ENCODE peak calls at places on chromosomes 3 and 15, in eight cellular contexts. P, X, K, V, G, W, F and Q are unnamed samples.

GRCh38 chr15:39666671-39667070 is 85.8 kb downstream of the THBS1 start:
- DNase-seq in F (no peak), G (no peak), V (no peak), X (no peak), W (no peak), K (no peak), P (no peak), Q (no peak)

GRCh38 chr3:143442761-143443477 is 323.3 kb downstream of the CHST2 start:
- DNase-seq in K (no peak), G (no peak), P (no peak), W (no peak), V (no peak), F (no peak), X (no peak), Q (no peak)

GRCh38 chr3:159029306-159030026 is 227.6 kb downstream of the MFSD1 start:
- DNase-seq in F (no peak), W (no peak), P (no peak), G (no peak), X (no peak), K (no peak), V (no peak), Q (no peak)

GRCh38 chr3:112333386-112334334 is 704 bp downstream of the CD200 start:
- DNase-seq in G (peak), V (no peak), F (no peak), P (no peak), K (no peak), W (no peak), X (no peak), Q (no peak)

GRCh38 chr3:105598047-105598796 is 231.5 kb downstream of the ALCAM start:
- DNase-seq in K (no peak), F (no peak), W (no peak), X (peak), V (no peak), P (no peak), G (no peak), Q (no peak)

GRCh38 chr3:15647629-15648167 is 46.2 kb downstream of the BTD start:
- DNase-seq in G (no peak), K (no peak), V (no peak), X (no peak), F (no peak), P (peak), W (no peak), Q (no peak)

GRCh38 chr3:59425942-59426341 is 376.1 kb upstream of the CFAP20DC start:
- DNase-seq in W (no peak), V (no peak), K (no peak), G (no peak), P (no peak), F (no peak), X (no peak), Q (no peak)

GRCh38 chr3:8885806-8886205 is 77.5 kb downstream of the RAD18 start:
- DNase-seq in F (no peak), K (no peak), X (no peak), G (no peak), W (no peak), V (no peak), P (no peak), Q (no peak)

GRCh38 chr3:47984089-47984759 is 32.0 kb downstream of the MAP4 start:
- DNase-seq in V (no peak), G (no peak), F (no peak), P (no peak), K (no peak), X (no peak), W (no peak), Q (no peak)

GRCh38 chr3:81301230-81301629 is 460.2 kb downstream of the GBE1 start:
- DNase-seq in F (no peak), W (no peak), K (no peak), G (no peak), V (no peak), P (no peak), X (no peak), Q (no peak)

GRCh38 chr3:39990532-39990931 is 181.1 kb downstream of the MYRIP start:
- DNase-seq in F (peak), V (peak), P (peak), G (peak), X (peak), K (no peak), W (peak), Q (no peak)

GRCh38 chr15:100338971-100339444 is 2.8 kb downstream of the ADAMTS17 start:
- DNase-seq in K (peak), F (peak), X (no peak), V (peak), P (no peak), G (peak), W (peak), Q (peak)

GRCh38 chr3:176855901-176856486 is 341.3 kb downstream of the TBL1XR1 start:
- DNase-seq in V (no peak), F (no peak), W (no peak), P (no peak), G (no peak), X (no peak), K (no peak), Q (no peak)

GRCh38 chr15:84034831-84035753 is 200.5 kb upstream of the GOLGA6L4 start:
- DNase-seq in G (no peak), K (no peak), P (no peak), W (peak), V (no peak), X (no peak), F (peak), Q (no peak)

GRCh38 chr15:81779181-81779580 is 266.6 kb downstream of the MEX3B start:
- DNase-seq in X (no peak), G (no peak), K (no peak), W (no peak), F (no peak), V (no peak), P (no peak), Q (peak)

GRCh38 chr15:100651253-100651652 is 48.9 kb downstream of the ASB7 start:
- DNase-seq in V (no peak), G (no peak), F (peak), X (no peak), K (no peak), W (no peak), P (no peak), Q (no peak)

GRCh38 chr3:127572186-127572585 is 18.3 kb downstream of the TPRA1 start:
- DNase-seq in F (no peak), W (no peak), G (no peak), X (no peak), K (no peak), P (no peak), V (no peak), Q (no peak)

GRCh38 chr3:4322635-4323034 is 19.5 kb downstream of the SETMAR start:
- DNase-seq in P (no peak), V (no peak), W (peak), K (no peak), X (no peak), G (no peak), F (no peak), Q (no peak)

GRCh38 chr3:18124501-18124900 is 300.6 kb downstream of the SATB1 start:
- DNase-seq in V (no peak), K (no peak), X (no peak), P (no peak), W (no peak), G (no peak), F (no peak), Q (no peak)

GRCh38 chr3:142065932-142066331 is 83.4 kb downstream of the TFDP2 start:
- DNase-seq in G (no peak), W (no peak), P (no peak), F (no peak), X (no peak), V (no peak), K (no peak), Q (no peak)

GRCh38 chr3:12807066-12807465 is 10.6 kb downstream of the CAND2 start:
- DNase-seq in X (no peak), V (no peak), P (no peak), G (no peak), K (no peak), F (no peak), W (peak), Q (no peak)
- TF ChIP-seq POLR2AphosphoS5 in X (no peak), V (no peak), P (no peak), G (no peak), K (no peak), F (no peak), W (no peak), Q (no peak)

DNA sequence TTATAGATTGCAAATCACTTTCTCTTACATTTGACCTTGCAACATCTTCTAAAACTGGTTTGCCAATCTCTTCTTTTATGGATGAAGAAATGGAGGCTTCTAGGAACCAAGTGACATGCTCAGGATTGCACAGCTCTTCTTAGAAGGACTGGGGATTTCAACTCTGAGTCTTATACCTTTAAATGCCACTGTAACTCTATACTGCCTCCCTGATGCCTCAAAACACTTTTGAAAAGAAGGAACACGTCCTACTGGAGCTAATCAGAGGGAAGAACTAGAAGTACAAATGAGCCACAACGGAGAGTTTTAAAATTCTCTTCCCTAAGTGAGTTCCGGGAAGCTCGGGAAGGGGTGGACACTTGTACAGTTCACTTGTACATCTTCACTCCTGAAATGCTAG is 973 bp upstream of the MITF start:
- DNase-seq in G (no peak), V (no peak), X (no peak), P (no peak), K (no peak), F (no peak), W (no peak), Q (no peak)
- TF ChIP-seq POLR2AphosphoS5 in G (no peak), V (no peak), X (no peak), P (no peak), K (no peak), F (no peak), W (no peak), Q (no peak)

GRCh38 chr3:30667250-30667585 is 60.8 kb downstream of the TGFBR2 start:
- DNase-seq in P (no peak), W (no peak), K (no peak), X (no peak), V (no peak), G (no peak), F (no peak), Q (no peak)
- TF ChIP-seq POLR2AphosphoS5 in P (no peak), W (no peak), K (no peak), X (no peak), V (no peak), G (no peak), F (no peak), Q (no peak)

DNA sequence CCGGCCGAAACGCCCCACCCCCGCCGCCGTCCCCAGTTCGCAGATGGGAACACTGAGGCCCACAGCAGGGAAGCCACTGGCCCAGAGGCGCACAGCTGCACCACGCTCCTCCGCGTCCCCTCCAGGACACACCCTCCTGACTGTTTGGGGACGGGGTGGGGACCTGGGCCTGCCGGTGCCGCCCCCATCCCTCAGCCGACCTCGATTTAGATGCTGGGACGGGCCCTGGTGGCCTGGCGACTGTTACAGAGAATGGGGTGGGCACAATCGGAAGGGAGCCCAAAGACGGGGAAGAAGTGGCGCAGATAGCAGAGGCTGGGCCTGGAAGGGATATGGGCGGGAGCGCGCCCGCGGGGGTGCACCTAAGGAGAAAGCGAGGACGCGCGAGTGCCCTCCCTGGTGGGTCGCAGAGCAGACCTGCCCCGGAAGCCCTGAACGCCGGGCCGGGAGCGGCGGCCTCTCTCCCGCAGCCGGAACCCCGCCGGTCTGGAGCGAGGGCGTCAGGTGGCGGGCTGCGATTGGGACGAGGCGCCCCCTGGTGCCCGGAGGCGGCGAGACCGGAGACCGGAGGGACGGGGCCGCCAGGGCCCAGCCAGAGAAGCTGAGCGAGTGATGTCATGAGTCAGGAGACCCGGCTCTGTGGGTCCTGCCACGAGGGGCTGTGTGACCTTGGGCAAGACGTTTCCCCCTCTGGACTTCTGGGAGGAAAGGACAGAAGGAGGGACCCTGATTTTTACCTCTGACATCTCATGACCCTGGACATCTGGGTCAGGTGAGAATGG is 78.4 kb downstream of the IQSEC1 start:
- DNase-seq in P (no peak), V (peak), X (peak), F (peak), K (peak), G (peak), W (peak), Q (no peak)
- TF ChIP-seq POLR2AphosphoS5 in P (no peak), V (peak), X (no peak), F (peak), K (peak), G (no peak), W (no peak), Q (peak)

GRCh38 chr15:73328986-73329385 is 39.8 kb downstream of the HCN4 start:
- DNase-seq in P (no peak), X (no peak), V (no peak), K (peak), F (no peak), G (no peak), W (no peak), Q (no peak)

GRCh38 chr15:73331991-73332925 is 36.5 kb downstream of the HCN4 start:
- DNase-seq in G (no peak), V (no peak), F (no peak), W (no peak), K (peak), X (no peak), P (no peak), Q (no peak)

GRCh38 chr15:73331501-73331900 is 37.3 kb downstream of the HCN4 start:
- DNase-seq in X (no peak), W (no peak), P (no peak), G (no peak), K (peak), V (no peak), F (no peak), Q (no peak)

GRCh38 chr15:73329501-73330200 is 39.1 kb downstream of the HCN4 start:
- DNase-seq in K (peak), F (no peak), X (no peak), V (no peak), G (no peak), P (no peak), W (no peak), Q (no peak)

DNA sequence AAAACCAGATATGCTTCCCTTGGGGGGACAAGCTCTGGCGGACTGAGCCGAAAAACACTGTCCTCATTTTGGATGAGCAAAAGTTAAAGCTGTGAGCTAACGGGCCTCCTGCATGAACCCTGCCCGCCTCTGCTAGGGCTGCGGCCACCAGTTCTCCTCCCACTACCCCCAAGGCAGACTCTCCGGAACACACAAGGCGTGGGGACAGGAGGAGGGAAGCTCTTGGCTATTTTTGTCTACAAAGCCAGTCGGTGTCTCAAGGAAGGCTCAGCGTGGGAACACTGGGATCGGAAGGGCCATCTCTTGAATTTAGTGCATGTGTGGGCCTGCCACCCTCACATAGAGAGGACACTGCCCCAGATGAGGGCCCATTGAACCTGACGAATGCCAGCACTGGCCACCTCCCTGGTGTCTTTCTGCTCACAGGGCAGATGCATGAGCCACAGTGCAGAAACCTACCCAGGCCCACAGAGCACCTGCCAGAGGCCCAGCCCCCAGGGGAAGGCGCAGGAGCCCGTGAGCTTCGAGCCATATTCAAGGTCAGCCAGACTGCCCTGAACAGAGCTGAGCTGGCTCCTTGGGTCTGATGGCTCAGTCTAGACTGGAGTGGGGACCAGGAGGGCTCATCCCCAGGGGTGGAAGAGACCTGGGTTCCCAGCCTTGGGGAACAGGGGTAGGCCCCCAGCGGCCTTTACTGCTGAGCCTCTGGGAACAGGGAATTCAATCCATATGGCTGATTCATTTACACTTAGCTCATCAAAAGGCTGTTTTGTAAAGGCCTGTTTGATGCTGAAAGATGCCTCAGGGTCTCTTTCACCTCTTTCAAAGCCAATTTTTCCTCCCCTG is 38.3 kb downstream of the HCN4 start:
- DNase-seq in X (no peak), V (no peak), W (no peak), K (peak), F (no peak), P (no peak), G (no peak), Q (no peak)
- TF ChIP-seq POLR2AphosphoS5 in X (no peak), V (no peak), W (no peak), K (no peak), F (no peak), P (no peak), G (no peak), Q (no peak)

DNA sequence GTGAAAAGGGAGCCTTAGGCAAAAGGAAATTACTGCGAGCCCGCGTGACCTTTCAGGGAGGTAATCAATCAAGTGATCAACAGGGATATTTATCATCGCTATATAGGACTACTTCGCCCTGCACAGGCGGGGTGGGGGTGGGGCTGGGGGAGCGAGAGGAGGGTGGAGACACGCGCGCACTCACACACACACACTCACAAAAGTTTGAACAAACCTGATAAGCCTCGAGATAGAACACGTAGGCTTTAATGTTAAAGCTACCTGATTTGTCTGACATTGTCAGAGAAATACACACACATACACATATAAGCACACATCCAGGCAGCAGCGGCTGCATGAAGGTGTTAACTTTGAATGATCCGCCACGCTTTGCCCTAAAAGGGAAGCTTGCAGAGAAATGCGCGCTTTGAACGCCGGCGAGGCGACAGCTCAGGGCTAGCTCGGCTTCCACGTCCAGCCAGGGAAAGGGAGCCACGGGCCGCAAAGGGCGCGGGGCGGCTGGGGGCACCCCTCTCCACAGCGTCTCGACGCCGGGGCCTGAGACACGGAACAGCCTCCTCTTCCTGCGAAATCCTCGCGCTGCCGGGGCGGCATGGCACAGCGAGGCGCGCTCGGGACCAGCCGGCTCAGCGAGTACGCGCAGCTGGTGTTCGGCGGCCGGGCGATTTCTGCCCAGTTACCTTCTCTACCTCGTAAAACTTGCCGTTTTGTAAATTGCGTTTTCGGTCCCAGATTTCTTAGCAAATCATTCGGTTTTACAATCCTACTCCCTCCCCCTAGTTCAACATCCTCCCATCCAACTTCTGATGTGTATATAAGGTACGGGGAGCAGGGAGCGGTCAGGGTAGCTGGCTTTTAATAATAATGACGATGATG is 4.8 kb upstream of the MECOM start:
- DNase-seq in P (no peak), G (peak), W (no peak), X (no peak), F (no peak), K (no peak), V (peak), Q (no peak)
- TF ChIP-seq POLR2AphosphoS5 in P (no peak), G (no peak), W (no peak), X (no peak), F (no peak), K (peak), V (peak), Q (no peak)

DNA sequence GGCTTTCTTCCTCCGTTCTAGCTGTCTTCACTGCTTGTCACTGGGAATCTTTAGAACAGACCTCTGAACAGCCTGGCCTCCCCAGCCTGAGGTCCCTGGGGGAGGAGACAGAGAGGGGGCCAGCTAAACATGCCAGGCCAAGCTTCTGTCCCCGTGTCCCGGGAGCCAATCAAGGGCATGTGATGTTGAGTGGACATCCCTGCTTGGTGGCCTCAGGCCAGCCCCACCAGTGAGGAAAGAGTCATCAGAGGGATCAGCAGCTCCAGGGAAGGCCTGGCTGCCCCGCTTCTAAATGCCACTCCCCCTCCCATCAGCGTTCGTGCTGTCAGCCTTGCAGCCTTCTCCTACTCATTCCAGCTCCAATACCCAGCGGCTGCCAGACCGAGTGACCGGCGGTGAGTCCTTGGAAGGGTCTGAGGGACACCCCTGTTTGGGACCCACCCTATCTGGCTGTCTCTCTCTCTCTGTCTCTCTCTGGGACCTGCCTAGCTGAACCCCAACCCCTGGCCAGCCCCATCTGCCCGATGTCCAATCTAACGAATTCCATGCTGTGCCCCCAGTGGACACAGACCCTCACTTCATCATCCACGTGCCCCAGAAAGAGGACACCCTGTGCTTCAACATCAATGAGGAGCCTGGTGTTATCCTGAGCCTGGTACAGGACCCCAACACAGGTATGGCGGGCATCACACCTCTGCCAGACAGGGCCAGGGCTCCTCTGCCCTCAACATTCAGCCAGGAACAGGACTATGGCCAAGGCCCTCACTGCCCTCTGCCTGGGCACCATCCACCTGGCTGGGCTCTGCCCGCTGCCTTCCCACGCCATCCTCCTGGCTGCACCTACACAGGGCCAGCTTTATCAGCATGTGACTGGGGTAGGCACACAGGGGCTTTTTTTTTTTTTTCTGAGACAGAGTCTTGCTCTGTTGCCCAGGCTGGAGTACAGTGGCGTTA is 6.6 kb upstream of the ITIH3 start:
- DNase-seq in F (no peak), P (no peak), W (peak), G (no peak), K (peak), X (no peak), V (no peak), Q (no peak)
- TF ChIP-seq POLR2AphosphoS5 in F (no peak), P (no peak), W (peak), G (no peak), K (no peak), X (no peak), V (no peak), Q (peak)